ENCODE peak calls at places on chromosome 13, in eight cellular contexts. One of them, this sample, is unnamed.

GRCh38 chr13:41064493-41064892 is 3.2 kb downstream of the WBP4 start:
- DNase-seq in left lung: no peak
- DNase-seq in mesenchymal stem cell: peak; percentile 64
- DNase-seq in T-cell: no peak
- DNase-seq in NK-92 treated with Interleukin-12 subunit alpha and Interleukin-12 subunit beta, amount 100 ng/mL, for 24 hours: no peak
- DNase-seq in mucosa of descending colon: no peak
- DNase-seq in small intestine: no peak
- DNase-seq in Right ventricle myocardium inferior: no peak
- DNase-seq in this sample: no peak

GRCh38 chr13:109096101-109096500 is 466.7 kb downstream of the MYO16 start:
- DNase-seq in left lung: no peak
- DNase-seq in mesenchymal stem cell: peak; percentile 35
- DNase-seq in T-cell: no peak
- DNase-seq in NK-92 treated with Interleukin-12 subunit alpha and Interleukin-12 subunit beta, amount 100 ng/mL, for 24 hours: no peak
- DNase-seq in mucosa of descending colon: no peak
- DNase-seq in small intestine: no peak
- DNase-seq in Right ventricle myocardium inferior: no peak
- DNase-seq in this sample: peak; percentile 33

GRCh38 chr13:47474845-47475244 is 526.2 kb downstream of the SUCLA2 start:
- DNase-seq in left lung: no peak
- DNase-seq in mesenchymal stem cell: peak; percentile 41
- DNase-seq in T-cell: no peak
- DNase-seq in NK-92 treated with Interleukin-12 subunit alpha and Interleukin-12 subunit beta, amount 100 ng/mL, for 24 hours: no peak
- DNase-seq in mucosa of descending colon: no peak
- DNase-seq in small intestine: no peak
- DNase-seq in Right ventricle myocardium inferior: no peak
- DNase-seq in this sample: no peak

GRCh38 chr13:109773276-109773675 is 13.1 kb downstream of the IRS2 start:
- DNase-seq in left lung: no peak
- DNase-seq in mesenchymal stem cell: no peak
- DNase-seq in T-cell: no peak
- DNase-seq in NK-92 treated with Interleukin-12 subunit alpha and Interleukin-12 subunit beta, amount 100 ng/mL, for 24 hours: no peak
- DNase-seq in mucosa of descending colon: no peak
- DNase-seq in small intestine: no peak
- DNase-seq in Right ventricle myocardium inferior: no peak
- DNase-seq in this sample: no peak

GRCh38 chr13:101408154-101408553 is 8.2 kb downstream of the NALCN start:
- DNase-seq in left lung: no peak
- DNase-seq in mesenchymal stem cell: no peak
- DNase-seq in T-cell: no peak
- DNase-seq in NK-92 treated with Interleukin-12 subunit alpha and Interleukin-12 subunit beta, amount 100 ng/mL, for 24 hours: no peak
- DNase-seq in mucosa of descending colon: no peak
- DNase-seq in small intestine: no peak
- DNase-seq in Right ventricle myocardium inferior: no peak
- DNase-seq in this sample: no peak

GRCh38 chr13:31200636-31200970 is 828 bp downstream of the B3GLCT start:
- DNase-seq in left lung: peak; percentile 61
- DNase-seq in mesenchymal stem cell: peak; percentile 56
- DNase-seq in T-cell: peak; percentile 28
- DNase-seq in NK-92 treated with Interleukin-12 subunit alpha and Interleukin-12 subunit beta, amount 100 ng/mL, for 24 hours: no peak
- DNase-seq in mucosa of descending colon: peak; percentile 78
- DNase-seq in small intestine: peak; percentile 39
- DNase-seq in Right ventricle myocardium inferior: peak; percentile 80
- DNase-seq in this sample: peak; percentile 50

GRCh38 chr13:51778407-51778806 is 25.6 kb downstream of the DHRS12 start:
- DNase-seq in left lung: no peak
- DNase-seq in mesenchymal stem cell: no peak
- DNase-seq in T-cell: no peak
- DNase-seq in NK-92 treated with Interleukin-12 subunit alpha and Interleukin-12 subunit beta, amount 100 ng/mL, for 24 hours: no peak
- DNase-seq in mucosa of descending colon: no peak
- DNase-seq in small intestine: no peak
- DNase-seq in Right ventricle myocardium inferior: no peak
- DNase-seq in this sample: no peak

GRCh38 chr13:23069571-23069970 is 111.2 kb upstream of the SGCG start:
- DNase-seq in left lung: no peak
- DNase-seq in mesenchymal stem cell: no peak
- DNase-seq in T-cell: no peak
- DNase-seq in NK-92 treated with Interleukin-12 subunit alpha and Interleukin-12 subunit beta, amount 100 ng/mL, for 24 hours: no peak
- DNase-seq in mucosa of descending colon: no peak
- DNase-seq in small intestine: no peak
- DNase-seq in Right ventricle myocardium inferior: no peak
- DNase-seq in this sample: no peak

GRCh38 chr13:92074658-92075057 is 676.2 kb downstream of the GPC5 start:
- DNase-seq in left lung: no peak
- DNase-seq in mesenchymal stem cell: peak; percentile 21
- DNase-seq in T-cell: no peak
- DNase-seq in NK-92 treated with Interleukin-12 subunit alpha and Interleukin-12 subunit beta, amount 100 ng/mL, for 24 hours: no peak
- DNase-seq in mucosa of descending colon: no peak
- DNase-seq in small intestine: no peak
- DNase-seq in Right ventricle myocardium inferior: no peak
- DNase-seq in this sample: no peak

GRCh38 chr13:39876258-39876657 is 220.8 kb downstream of the COG6 start:
- DNase-seq in left lung: no peak
- DNase-seq in mesenchymal stem cell: peak; percentile 89
- DNase-seq in T-cell: no peak
- DNase-seq in NK-92 treated with Interleukin-12 subunit alpha and Interleukin-12 subunit beta, amount 100 ng/mL, for 24 hours: no peak
- DNase-seq in mucosa of descending colon: no peak
- DNase-seq in small intestine: no peak
- DNase-seq in Right ventricle myocardium inferior: no peak
- DNase-seq in this sample: no peak

GRCh38 chr13:30898721-30899188 is 7.3 kb upstream of the MEDAG start:
- DNase-seq in left lung: no peak
- DNase-seq in mesenchymal stem cell: peak; percentile 100
- DNase-seq in T-cell: no peak
- DNase-seq in NK-92 treated with Interleukin-12 subunit alpha and Interleukin-12 subunit beta, amount 100 ng/mL, for 24 hours: no peak
- DNase-seq in mucosa of descending colon: no peak
- DNase-seq in small intestine: no peak
- DNase-seq in Right ventricle myocardium inferior: no peak
- DNase-seq in this sample: peak; percentile 18

GRCh38 chr13:99390601-99391000 is 83.4 kb upstream of the GPR183 start:
- DNase-seq in left lung: no peak
- DNase-seq in mesenchymal stem cell: no peak
- DNase-seq in T-cell: no peak
- DNase-seq in NK-92 treated with Interleukin-12 subunit alpha and Interleukin-12 subunit beta, amount 100 ng/mL, for 24 hours: no peak
- DNase-seq in mucosa of descending colon: no peak
- DNase-seq in small intestine: no peak
- DNase-seq in Right ventricle myocardium inferior: no peak
- DNase-seq in this sample: no peak

GRCh38 chr13:54185785-54186184 is 1157.2 kb downstream of the OLFM4 start:
- DNase-seq in left lung: no peak
- DNase-seq in mesenchymal stem cell: peak; percentile 0
- DNase-seq in T-cell: no peak
- DNase-seq in NK-92 treated with Interleukin-12 subunit alpha and Interleukin-12 subunit beta, amount 100 ng/mL, for 24 hours: no peak
- DNase-seq in mucosa of descending colon: no peak
- DNase-seq in small intestine: no peak
- DNase-seq in Right ventricle myocardium inferior: no peak
- DNase-seq in this sample: no peak

GRCh38 chr13:112755331-112755730 is 65.5 kb downstream of the ATP11A start:
- DNase-seq in left lung: no peak
- DNase-seq in mesenchymal stem cell: no peak
- DNase-seq in T-cell: no peak
- DNase-seq in NK-92 treated with Interleukin-12 subunit alpha and Interleukin-12 subunit beta, amount 100 ng/mL, for 24 hours: no peak
- DNase-seq in mucosa of descending colon: no peak
- DNase-seq in small intestine: no peak
- DNase-seq in Right ventricle myocardium inferior: no peak
- DNase-seq in this sample: no peak

GRCh38 chr13:34156841-34157365 is 339.0 kb downstream of the RFC3 start:
- DNase-seq in left lung: peak; percentile 82
- DNase-seq in mesenchymal stem cell: peak; percentile 96
- DNase-seq in T-cell: no peak
- DNase-seq in NK-92 treated with Interleukin-12 subunit alpha and Interleukin-12 subunit beta, amount 100 ng/mL, for 24 hours: no peak
- DNase-seq in mucosa of descending colon: peak; percentile 76
- DNase-seq in small intestine: peak; percentile 91
- DNase-seq in Right ventricle myocardium inferior: peak; percentile 66
- DNase-seq in this sample: peak; percentile 85

GRCh38 chr13:97720881-97721280 is 232.6 kb upstream of the IPO5 start:
- DNase-seq in left lung: no peak
- DNase-seq in mesenchymal stem cell: no peak
- DNase-seq in T-cell: no peak
- DNase-seq in NK-92 treated with Interleukin-12 subunit alpha and Interleukin-12 subunit beta, amount 100 ng/mL, for 24 hours: no peak
- DNase-seq in mucosa of descending colon: no peak
- DNase-seq in small intestine: no peak
- DNase-seq in Right ventricle myocardium inferior: no peak
- DNase-seq in this sample: no peak

GRCh38 chr13:110119943-110120905 is 186.7 kb downstream of the COL4A1 start:
- DNase-seq in left lung: no peak
- DNase-seq in mesenchymal stem cell: no peak
- DNase-seq in T-cell: no peak
- DNase-seq in NK-92 treated with Interleukin-12 subunit alpha and Interleukin-12 subunit beta, amount 100 ng/mL, for 24 hours: no peak
- DNase-seq in mucosa of descending colon: no peak
- DNase-seq in small intestine: no peak
- DNase-seq in Right ventricle myocardium inferior: no peak
- DNase-seq in this sample: no peak

GRCh38 chr13:41019027-41019487 is at the start of gene ELF1:
- DNase-seq in left lung: peak; percentile 66
- DNase-seq in mesenchymal stem cell: peak; percentile 74
- DNase-seq in T-cell: peak; percentile 62
- DNase-seq in NK-92 treated with Interleukin-12 subunit alpha and Interleukin-12 subunit beta, amount 100 ng/mL, for 24 hours: peak; percentile 49
- DNase-seq in mucosa of descending colon: peak; percentile 51
- DNase-seq in small intestine: peak; percentile 91
- DNase-seq in Right ventricle myocardium inferior: no peak
- DNase-seq in this sample: peak; percentile 82

GRCh38 chr13:53242015-53242414 is 213.4 kb downstream of the OLFM4 start:
- DNase-seq in left lung: no peak
- DNase-seq in mesenchymal stem cell: no peak
- DNase-seq in T-cell: no peak
- DNase-seq in NK-92 treated with Interleukin-12 subunit alpha and Interleukin-12 subunit beta, amount 100 ng/mL, for 24 hours: no peak
- DNase-seq in mucosa of descending colon: no peak
- DNase-seq in small intestine: no peak
- DNase-seq in Right ventricle myocardium inferior: no peak
- DNase-seq in this sample: no peak

GRCh38 chr13:25699600-25699999 is 327.8 kb downstream of the ATP8A2 start:
- DNase-seq in left lung: no peak
- DNase-seq in mesenchymal stem cell: no peak
- DNase-seq in T-cell: no peak
- DNase-seq in NK-92 treated with Interleukin-12 subunit alpha and Interleukin-12 subunit beta, amount 100 ng/mL, for 24 hours: no peak
- DNase-seq in mucosa of descending colon: no peak
- DNase-seq in small intestine: no peak
- DNase-seq in Right ventricle myocardium inferior: no peak
- DNase-seq in this sample: no peak

GRCh38 chr13:27621366-27622101 is at the start of gene POLR1D:
- DNase-seq in left lung: peak; percentile 88
- DNase-seq in mesenchymal stem cell: peak; percentile 76
- DNase-seq in T-cell: peak; percentile 85
- DNase-seq in NK-92 treated with Interleukin-12 subunit alpha and Interleukin-12 subunit beta, amount 100 ng/mL, for 24 hours: peak; percentile 82
- DNase-seq in mucosa of descending colon: peak; percentile 94
- DNase-seq in small intestine: peak; percentile 95
- DNase-seq in Right ventricle myocardium inferior: peak; percentile 93
- DNase-seq in this sample: peak; percentile 91

GRCh38 chr13:79767126-79767525 is 286.2 kb downstream of the NDFIP2 start:
- DNase-seq in left lung: no peak
- DNase-seq in mesenchymal stem cell: no peak
- DNase-seq in T-cell: no peak
- DNase-seq in NK-92 treated with Interleukin-12 subunit alpha and Interleukin-12 subunit beta, amount 100 ng/mL, for 24 hours: no peak
- DNase-seq in mucosa of descending colon: no peak
- DNase-seq in small intestine: no peak
- DNase-seq in Right ventricle myocardium inferior: no peak
- DNase-seq in this sample: no peak

GRCh38 chr13:111911754-111912452 is 155.0 kb upstream of the SOX1 start:
- DNase-seq in left lung: peak; percentile 7
- DNase-seq in mesenchymal stem cell: no peak
- DNase-seq in T-cell: no peak
- DNase-seq in NK-92 treated with Interleukin-12 subunit alpha and Interleukin-12 subunit beta, amount 100 ng/mL, for 24 hours: no peak
- DNase-seq in mucosa of descending colon: no peak
- DNase-seq in small intestine: no peak
- DNase-seq in Right ventricle myocardium inferior: no peak
- DNase-seq in this sample: no peak

GRCh38 chr13:40197049-40197448 is 469.4 kb downstream of the FOXO1 start:
- DNase-seq in left lung: no peak
- DNase-seq in mesenchymal stem cell: no peak
- DNase-seq in T-cell: no peak
- DNase-seq in NK-92 treated with Interleukin-12 subunit alpha and Interleukin-12 subunit beta, amount 100 ng/mL, for 24 hours: no peak
- DNase-seq in mucosa of descending colon: no peak
- DNase-seq in small intestine: no peak
- DNase-seq in Right ventricle myocardium inferior: no peak
- DNase-seq in this sample: no peak

GRCh38 chr13:28805193-28805819 is 14.8 kb upstream of the MTUS2 start:
- DNase-seq in left lung: no peak
- DNase-seq in mesenchymal stem cell: no peak
- DNase-seq in T-cell: no peak
- DNase-seq in NK-92 treated with Interleukin-12 subunit alpha and Interleukin-12 subunit beta, amount 100 ng/mL, for 24 hours: peak; percentile 38
- DNase-seq in mucosa of descending colon: no peak
- DNase-seq in small intestine: peak; percentile 42
- DNase-seq in Right ventricle myocardium inferior: no peak
- DNase-seq in this sample: no peak

GRCh38 chr13:62280590-62280989 is 864.9 kb upstream of the PCDH20 start:
- DNase-seq in left lung: no peak
- DNase-seq in mesenchymal stem cell: no peak
- DNase-seq in T-cell: no peak
- DNase-seq in NK-92 treated with Interleukin-12 subunit alpha and Interleukin-12 subunit beta, amount 100 ng/mL, for 24 hours: no peak
- DNase-seq in mucosa of descending colon: no peak
- DNase-seq in small intestine: no peak
- DNase-seq in Right ventricle myocardium inferior: no peak
- DNase-seq in this sample: no peak

GRCh38 chr13:100347941-100348340 is 240.6 kb downstream of the GGACT start:
- DNase-seq in left lung: no peak
- DNase-seq in mesenchymal stem cell: no peak
- DNase-seq in T-cell: no peak
- DNase-seq in NK-92 treated with Interleukin-12 subunit alpha and Interleukin-12 subunit beta, amount 100 ng/mL, for 24 hours: no peak
- DNase-seq in mucosa of descending colon: no peak
- DNase-seq in small intestine: no peak
- DNase-seq in Right ventricle myocardium inferior: no peak
- DNase-seq in this sample: no peak

GRCh38 chr13:34107814-34108213 is 289.9 kb downstream of the RFC3 start:
- DNase-seq in left lung: no peak
- DNase-seq in mesenchymal stem cell: no peak
- DNase-seq in T-cell: no peak
- DNase-seq in NK-92 treated with Interleukin-12 subunit alpha and Interleukin-12 subunit beta, amount 100 ng/mL, for 24 hours: no peak
- DNase-seq in mucosa of descending colon: no peak
- DNase-seq in small intestine: no peak
- DNase-seq in Right ventricle myocardium inferior: no peak
- DNase-seq in this sample: no peak

GRCh38 chr13:74214321-74214720 is 80.1 kb upstream of the KLF12 start:
- DNase-seq in left lung: no peak
- DNase-seq in mesenchymal stem cell: no peak
- DNase-seq in T-cell: no peak
- DNase-seq in NK-92 treated with Interleukin-12 subunit alpha and Interleukin-12 subunit beta, amount 100 ng/mL, for 24 hours: no peak
- DNase-seq in mucosa of descending colon: no peak
- DNase-seq in small intestine: no peak
- DNase-seq in Right ventricle myocardium inferior: no peak
- DNase-seq in this sample: no peak

GRCh38 chr13:26872444-26873173 is 112.0 kb upstream of the GPR12 start:
- DNase-seq in left lung: no peak
- DNase-seq in mesenchymal stem cell: peak; percentile 9
- DNase-seq in T-cell: peak; percentile 42
- DNase-seq in NK-92 treated with Interleukin-12 subunit alpha and Interleukin-12 subunit beta, amount 100 ng/mL, for 24 hours: peak; percentile 32
- DNase-seq in mucosa of descending colon: peak; percentile 55
- DNase-seq in small intestine: peak; percentile 30
- DNase-seq in Right ventricle myocardium inferior: peak; percentile 64
- DNase-seq in this sample: peak; percentile 45

GRCh38 chr13:50365683-50366391 is 350.6 kb downstream of the KCNRG start:
- DNase-seq in left lung: no peak
- DNase-seq in mesenchymal stem cell: no peak
- DNase-seq in T-cell: peak; percentile 15
- DNase-seq in NK-92 treated with Interleukin-12 subunit alpha and Interleukin-12 subunit beta, amount 100 ng/mL, for 24 hours: peak; percentile 67
- DNase-seq in mucosa of descending colon: no peak
- DNase-seq in small intestine: peak; percentile 59
- DNase-seq in Right ventricle myocardium inferior: no peak
- DNase-seq in this sample: no peak